ENCODE peak calls at places on chromosome 9, in seven cellular contexts. O, L, M, V, W, G and I are unnamed samples.
A peak's percentile ranks its signal among the peaks of the same experiment; 100 is the strongest.

GRCh38 chr9:4344946-4345345 is 45.1 kb upstream of the GLIS3 start:
- DNase-seq in O (no peak), G (no peak), L (no peak), M (no peak), V (peak; percentile 53), W (no peak), I (no peak)

GRCh38 chr9:94743035-94743954 is 16.8 kb downstream of the AOPEP start:
- DNase-seq in V (no peak), M (no peak), L (no peak), W (no peak), O (no peak), G (no peak), I (no peak)

GRCh38 chr9:124038239-124038638 is 26.7 kb downstream of the LHX2 start:
- DNase-seq in V (peak; percentile 27), O (peak; percentile 48), G (no peak), M (no peak), L (no peak), W (no peak), I (no peak)

GRCh38 chr9:136910901-136911245 is 24.6 kb downstream of the TRAF2 start:
- DNase-seq in M (no peak), W (no peak), G (no peak), L (no peak), O (no peak), V (no peak), I (peak; percentile 28)

GRCh38 chr9:123406016-123406415 is 50.0 kb downstream of the CRB2 start:
- DNase-seq in G (no peak), O (peak; percentile 20), L (no peak), W (no peak), V (no peak), M (no peak), I (no peak)

GRCh38 chr9:122158202-122158601 is 1.4 kb downstream of the NDUFA8 start:
- DNase-seq in M (peak; percentile 24), L (peak; percentile 17), W (peak; percentile 84), G (no peak), O (no peak), V (peak; percentile 81), I (peak; percentile 69)

GRCh38 chr9:6126377-6126776 is 89.2 kb upstream of the IL33 start:
- DNase-seq in L (no peak), M (no peak), W (no peak), G (no peak), O (no peak), V (peak; percentile 11), I (peak; percentile 37)

GRCh38 chr9:3181049-3181953 is 337.4 kb upstream of the PUM3 start:
- DNase-seq in W (peak; percentile 55), G (no peak), M (peak; percentile 78), V (peak; percentile 84), O (no peak), L (no peak), I (peak; percentile 86)

GRCh38 chr9:72592501-72593403 is 71.3 kb downstream of the TMC1 start:
- DNase-seq in L (peak; percentile 30), W (peak; percentile 74), G (peak; percentile 36), O (no peak), M (peak; percentile 65), V (peak; percentile 63), I (peak; percentile 41)

GRCh38 chr9:5832093-5832542 is 799 bp downstream of the ERMP1 start:
- DNase-seq in W (peak; percentile 71), G (peak; percentile 40), V (no peak), L (peak; percentile 4), M (peak; percentile 8), O (no peak), I (no peak)

GRCh38 chr9:12989669-12990068 is 214.8 kb downstream of the LURAP1L start:
- DNase-seq in G (no peak), L (no peak), O (no peak), M (peak; percentile 25), W (no peak), V (no peak), I (no peak)

GRCh38 chr9:108211576-108211975 is 644.2 kb downstream of the ACTL7B start:
- DNase-seq in M (no peak), G (no peak), O (no peak), V (no peak), W (no peak), L (no peak), I (no peak)

GRCh38 chr9:133371261-133371711 is 4.6 kb downstream of the SURF4 start:
- DNase-seq in L (no peak), V (no peak), W (no peak), M (no peak), G (no peak), O (peak; percentile 82), I (no peak)

GRCh38 chr9:114149181-114149580 is 6.2 kb upstream of the COL27A1 start:
- DNase-seq in M (no peak), V (no peak), W (no peak), G (no peak), O (no peak), L (no peak), I (no peak)

GRCh38 chr9:136587145-136587943 is 41.5 kb upstream of the NOTCH1 start:
- DNase-seq in O (peak; percentile 87), W (peak; percentile 95), G (peak; percentile 87), L (peak; percentile 91), M (peak; percentile 49), V (peak; percentile 83), I (peak; percentile 87)

GRCh38 chr9:14346301-14346721 is 32.4 kb upstream of the NFIB start:
- DNase-seq in O (no peak), V (peak; percentile 84), M (no peak), G (no peak), W (no peak), L (peak; percentile 49), I (peak; percentile 75)

GRCh38 chr9:89507626-89508025 is 9.7 kb upstream of the SEMA4D start:
- DNase-seq in L (no peak), G (no peak), O (no peak), V (no peak), W (peak; percentile 69), M (no peak), I (no peak)

GRCh38 chr9:134962065-134962997 is 44.6 kb upstream of the FCN1 start:
- DNase-seq in M (no peak), V (no peak), O (no peak), G (no peak), W (no peak), L (no peak), I (no peak)

GRCh38 chr9:6931913-6932312 is 174.1 kb downstream of the KDM4C start:
- DNase-seq in O (no peak), V (peak; percentile 21), G (no peak), W (no peak), M (no peak), L (peak; percentile 54), I (no peak)

GRCh38 chr9:127224883-127225739 is 39.5 kb upstream of the GARNL3 start:
- DNase-seq in O (peak; percentile 98), W (peak; percentile 41), G (no peak), L (peak; percentile 97), V (peak; percentile 92), M (peak; percentile 99), I (peak; percentile 96)